ENCODE peak calls at places on chromosomes 4 and X, in eight cellular contexts. L is tibial nerve, Y is sigmoid colon, G is ascending aorta, X is OCI-LY7, P is AG04450, J is trophoblast cell, T is right lobe of liver. S is an unnamed sample.
A peak's percentile ranks its signal among the peaks of the same experiment; 100 is the strongest.

GRCh38 chr4:73452953-73453700 is 17.1 kb downstream of the AFP start:
- DNase-seq in X (no peak), T (no peak), P (no peak), Y (no peak), J (peak; percentile 35), G (no peak), L (no peak), S (no peak)

GRCh38 chr4:138003248-138003647 is 238.9 kb downstream of the SLC7A11 start:
- DNase-seq in G (no peak), L (no peak), Y (no peak), P (no peak), X (no peak), T (no peak), J (no peak), S (no peak)

GRCh38 chrX:150372280-150372679 is 9.2 kb downstream of the MAMLD1 start:
- DNase-seq in G (no peak), P (no peak), X (no peak), T (no peak), J (no peak), L (no peak), Y (no peak), S (no peak)

GRCh38 chr4:120088507-120088906 is 21.9 kb upstream of the MAD2L1 start:
- DNase-seq in X (no peak), Y (no peak), L (no peak), T (no peak), P (no peak), J (no peak), G (no peak), S (no peak)

GRCh38 chr4:176306837-176307590 is 12.8 kb upstream of the SPCS3 start:
- DNase-seq in J (no peak), T (no peak), Y (no peak), G (no peak), P (no peak), L (no peak), X (no peak), S (no peak)

GRCh38 chr4:112968456-112969159 is 80.8 kb upstream of the ANK2 start:
- DNase-seq in G (no peak), J (no peak), X (no peak), L (no peak), T (no peak), P (no peak), Y (no peak), S (no peak)

GRCh38 chrX:16610121-16610565 is 39.8 kb upstream of the S100G start:
- DNase-seq in X (no peak), Y (no peak), P (no peak), T (no peak), L (no peak), G (no peak), J (peak; percentile 10), S (no peak)

GRCh38 chr4:100872811-100873210 is 355.0 kb upstream of the EMCN start:
- DNase-seq in P (no peak), X (no peak), G (no peak), L (no peak), J (peak; percentile 17), Y (no peak), T (no peak), S (no peak)

GRCh38 chr4:7129871-7130609 is 62.2 kb upstream of the GRPEL1 start:
- DNase-seq in L (no peak), T (no peak), X (no peak), G (no peak), J (no peak), P (no peak), Y (no peak), S (no peak)

GRCh38 chr4:7132249-7132648 is 60.1 kb upstream of the SORCS2 start:
- DNase-seq in Y (no peak), T (no peak), X (no peak), L (no peak), J (no peak), G (no peak), P (no peak), S (no peak)

GRCh38 chr4:7128651-7129050 is 60.8 kb upstream of the GRPEL1 start:
- DNase-seq in T (no peak), Y (no peak), P (no peak), G (no peak), L (no peak), J (no peak), X (no peak), S (no peak)

GRCh38 chr4:7131498-7132031 is 60.8 kb upstream of the SORCS2 start:
- DNase-seq in Y (no peak), P (no peak), T (no peak), X (no peak), J (no peak), L (no peak), G (no peak), S (no peak)

DNA sequence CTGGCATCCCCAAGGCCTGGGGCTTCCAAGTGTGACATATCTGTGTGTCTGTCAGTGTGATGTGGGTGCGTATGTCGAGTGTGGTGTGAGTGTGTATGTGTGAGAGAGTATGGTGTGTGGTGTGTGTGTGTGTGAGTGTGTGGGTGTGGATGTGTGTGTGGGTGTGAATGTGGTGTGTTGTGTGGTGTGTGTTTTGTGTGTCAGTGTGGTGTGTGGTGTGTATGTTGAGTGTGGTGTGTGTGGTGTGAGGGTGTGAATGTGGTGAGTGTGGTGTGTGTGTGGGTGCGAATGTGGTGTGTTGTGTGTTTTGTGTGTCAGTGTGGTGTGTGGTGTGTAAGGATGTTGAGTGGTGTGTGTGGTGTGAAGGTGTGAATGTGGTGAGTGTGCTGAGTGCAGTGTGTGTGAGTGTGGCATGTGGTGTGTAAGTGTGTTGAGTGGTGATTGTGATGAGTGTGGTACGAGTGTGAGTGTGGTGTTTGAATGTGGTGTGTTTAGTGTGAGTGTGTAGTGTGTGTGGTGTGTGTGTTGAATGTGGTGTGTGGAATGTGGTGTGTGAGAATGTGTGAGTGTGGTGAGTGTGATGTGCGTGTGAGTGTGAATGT is 61.6 kb upstream of the SORCS2 start:
- DNase-seq in P (no peak), L (no peak), X (no peak), T (no peak), Y (no peak), J (no peak), G (no peak), S (no peak)
- H3K9me3 ChIP-seq in P (peaks cover 18% of the 10 kb centered on the region), L (no peaks in the 10 kb centered on the region), X (no peaks in the 10 kb centered on the region), T (no peaks in the 10 kb centered on the region), Y (no peaks in the 10 kb centered on the region), J (peaks cover 17% of the 10 kb centered on the region), G (no peaks in the 10 kb centered on the region), S (no peaks in the 10 kb centered on the region)

DNA sequence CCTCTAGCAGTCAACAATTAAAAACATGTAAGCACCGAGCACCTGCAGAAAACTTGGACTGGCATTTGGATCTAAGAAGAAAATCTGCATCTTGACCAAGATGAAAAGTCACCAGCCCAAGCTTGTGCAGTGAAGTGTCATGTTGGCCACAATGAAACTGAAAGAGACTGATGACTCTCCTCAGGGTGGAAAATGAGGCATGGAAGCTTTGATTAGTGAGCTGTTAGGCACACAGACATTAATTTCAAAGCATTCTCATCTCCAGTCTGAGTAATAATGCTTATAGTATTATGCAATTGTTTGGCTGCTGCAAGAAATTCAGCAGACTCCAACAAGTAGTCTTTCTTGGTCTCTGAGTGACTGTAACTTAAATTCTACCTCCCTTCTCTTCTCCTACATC is 150.1 kb downstream of the AR start:
- DNase-seq in T (no peak), Y (no peak), P (no peak), L (no peak), G (no peak), X (no peak), J (no peak), S (no peak)
- H3K9me3 ChIP-seq in T (no peaks in the 10 kb centered on the region), Y (no peaks in the 10 kb centered on the region), P (no peaks in the 10 kb centered on the region), L (no peaks in the 10 kb centered on the region), G (no peaks in the 10 kb centered on the region), X (no peaks in the 10 kb centered on the region), J (no peaks in the 10 kb centered on the region), S (no peaks in the 10 kb centered on the region)

GRCh38 chr4:186723207-186724047 is at the start of gene FAT1:
- DNase-seq in T (peak; percentile 72), J (peak; percentile 83), Y (peak; percentile 85), G (no peak), X (no peak), L (peak; percentile 40), P (no peak), S (no peak)

GRCh38 chr4:186724861-186725419 is 1.3 kb upstream of the FAT1 start:
- DNase-seq in P (no peak), T (no peak), J (peak; percentile 41), X (no peak), L (no peak), G (no peak), Y (no peak), S (no peak)

GRCh38 chr4:186719925-186720694 is 3.5 kb downstream of the FAT1 start:
- DNase-seq in J (peak; percentile 85), X (peak; percentile 52), Y (no peak), L (no peak), P (no peak), G (no peak), T (no peak), S (no peak)

GRCh38 chr4:186724048-186724860 is 598 bp upstream of the FAT1 start:
- DNase-seq in Y (peak; percentile 80), G (no peak), L (no peak), P (no peak), T (peak; percentile 76), J (peak; percentile 79), X (no peak), S (no peak)

GRCh38 chr4:186722856-186723206 is 825 bp downstream of the FAT1 start:
- DNase-seq in T (no peak), L (no peak), P (no peak), G (no peak), J (no peak), X (no peak), Y (no peak), S (no peak)
- H3K9me3 ChIP-seq in T (no peaks in the 10 kb centered on the region), L (no peaks in the 10 kb centered on the region), P (peaks cover 15% of the 10 kb centered on the region), G (peaks cover 13% of the 10 kb centered on the region), J (no peaks in the 10 kb centered on the region), X (peaks cover 10% of the 10 kb centered on the region), Y (no peaks in the 10 kb centered on the region), S (peaks cover 6% of the 10 kb centered on the region)

GRCh38 chrX:54930291-54931049 is 9.8 kb downstream of the TRO start:
- DNase-seq in T (no peak), Y (no peak), L (no peak), G (no peak), J (no peak), P (no peak), X (no peak), S (no peak)

GRCh38 chrX:54928876-54929275 is 8.3 kb downstream of the TRO start:
- DNase-seq in Y (no peak), X (no peak), L (no peak), G (no peak), T (no peak), J (no peak), P (no peak), S (no peak)

GRCh38 chrX:54923376-54923775 is 2.8 kb downstream of the TRO start:
- DNase-seq in G (no peak), J (no peak), P (no peak), L (no peak), T (no peak), Y (no peak), X (no peak), S (no peak)

GRCh38 chrX:54931107-54931506 is 10.5 kb downstream of the TRO start:
- DNase-seq in X (no peak), L (no peak), Y (no peak), J (no peak), P (no peak), T (no peak), G (no peak), S (no peak)

DNA sequence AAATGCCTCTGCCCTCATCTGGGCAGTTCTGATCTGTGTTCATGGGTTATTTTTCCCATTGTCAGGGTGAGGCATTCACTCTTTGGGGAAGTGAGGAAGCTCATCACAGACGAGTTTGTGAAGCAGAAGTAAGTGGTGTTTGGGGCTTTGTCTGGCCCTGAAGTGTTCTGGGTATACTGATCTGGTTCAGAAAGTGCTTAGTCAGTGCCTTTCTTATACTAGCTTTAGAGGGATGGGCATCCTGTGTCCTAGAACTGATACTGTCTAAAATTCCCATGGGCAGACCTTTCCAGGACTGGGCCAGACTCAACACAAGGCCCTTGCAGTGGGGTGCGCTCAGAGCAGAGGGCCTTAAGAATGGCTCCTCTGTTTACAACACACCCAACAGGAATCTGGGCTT is 6.4 kb downstream of the TRO start:
- DNase-seq in L (no peak), Y (no peak), P (no peak), G (no peak), X (no peak), J (no peak), T (no peak), S (no peak)
- H3K9me3 ChIP-seq in L (no peaks in the 10 kb centered on the region), Y (no peaks in the 10 kb centered on the region), P (no peaks in the 10 kb centered on the region), G (no peaks in the 10 kb centered on the region), X (no peaks in the 10 kb centered on the region), J (no peaks in the 10 kb centered on the region), T (no peaks in the 10 kb centered on the region), S (no peaks in the 10 kb centered on the region)

S was measured in T-helper 17 cell.